ENCODE peak calls at places on chromosomes 12 and 14, in six cellular contexts. J is K562, H is WTC11, B is GM12878, M is HepG2, O is H1. L is an unnamed sample.

GRCh38 chr14:41285193-41285748 is 321.4 kb upstream of the LRFN5 start:
- DNase-seq in J (peak), H (peak), B (no peak), M (peak), O (no peak), L (peak)

GRCh38 chr12:10170199-10170598 is 1.7 kb downstream of the OLR1 start:
- DNase-seq in J (no peak), H (no peak), B (no peak), M (no peak), O (no peak), L (no peak)

GRCh38 chr12:109679716-109680520 is 33.7 kb upstream of the FAM222A start:
- DNase-seq in J (no peak), H (peak), B (no peak), M (no peak), O (no peak), L (peak)

GRCh38 chr12:52390739-52391617 is 5.5 kb upstream of the KRT84 start:
- DNase-seq in J (peak), H (peak), B (no peak), M (peak), O (no peak), L (peak)

GRCh38 chr14:92475451-92476187 is 38.0 kb upstream of the RIN3 start:
- DNase-seq in J (no peak), H (no peak), B (no peak), M (peak), O (no peak), L (no peak)

GRCh38 chr14:103711516-103712431 is 3.5 kb downstream of the XRCC3 start:
- DNase-seq in J (no peak), H (no peak), B (no peak), M (no peak), O (no peak), L (no peak)

GRCh38 chr12:27456618-27457017 is 10.1 kb downstream of the SMCO2 start:
- DNase-seq in J (no peak), H (peak), B (no peak), M (peak), O (no peak), L (peak)

GRCh38 chr12:64679487-64679983 is 69.2 kb downstream of the RASSF3 start:
- DNase-seq in J (peak), H (no peak), B (no peak), M (no peak), O (no peak), L (no peak)

GRCh38 chr12:3005736-3006135 is 46.5 kb downstream of the TEAD4 start:
- DNase-seq in J (no peak), H (no peak), B (no peak), M (no peak), O (no peak), L (no peak)

GRCh38 chr14:76580399-76580798 is 180.9 kb upstream of the VASH1 start:
- DNase-seq in J (no peak), H (no peak), B (no peak), M (no peak), O (no peak), L (no peak)

GRCh38 chr12:47814539-47815170 is 5.0 kb downstream of the HDAC7 start:
- DNase-seq in J (no peak), H (no peak), B (no peak), M (no peak), O (no peak), L (no peak)

GRCh38 chr12:47811070-47811391 is 8.7 kb downstream of the HDAC7 start:
- DNase-seq in J (no peak), H (no peak), B (no peak), M (no peak), O (no peak), L (peak)

GRCh38 chr12:47812797-47813490 is 6.8 kb downstream of the HDAC7 start:
- DNase-seq in J (peak), H (peak), B (peak), M (peak), O (peak), L (peak)

GRCh38 chr12:47813491-47814196 is 6.1 kb downstream of the HDAC7 start:
- DNase-seq in J (no peak), H (peak), B (no peak), M (no peak), O (no peak), L (peak)

DNA sequence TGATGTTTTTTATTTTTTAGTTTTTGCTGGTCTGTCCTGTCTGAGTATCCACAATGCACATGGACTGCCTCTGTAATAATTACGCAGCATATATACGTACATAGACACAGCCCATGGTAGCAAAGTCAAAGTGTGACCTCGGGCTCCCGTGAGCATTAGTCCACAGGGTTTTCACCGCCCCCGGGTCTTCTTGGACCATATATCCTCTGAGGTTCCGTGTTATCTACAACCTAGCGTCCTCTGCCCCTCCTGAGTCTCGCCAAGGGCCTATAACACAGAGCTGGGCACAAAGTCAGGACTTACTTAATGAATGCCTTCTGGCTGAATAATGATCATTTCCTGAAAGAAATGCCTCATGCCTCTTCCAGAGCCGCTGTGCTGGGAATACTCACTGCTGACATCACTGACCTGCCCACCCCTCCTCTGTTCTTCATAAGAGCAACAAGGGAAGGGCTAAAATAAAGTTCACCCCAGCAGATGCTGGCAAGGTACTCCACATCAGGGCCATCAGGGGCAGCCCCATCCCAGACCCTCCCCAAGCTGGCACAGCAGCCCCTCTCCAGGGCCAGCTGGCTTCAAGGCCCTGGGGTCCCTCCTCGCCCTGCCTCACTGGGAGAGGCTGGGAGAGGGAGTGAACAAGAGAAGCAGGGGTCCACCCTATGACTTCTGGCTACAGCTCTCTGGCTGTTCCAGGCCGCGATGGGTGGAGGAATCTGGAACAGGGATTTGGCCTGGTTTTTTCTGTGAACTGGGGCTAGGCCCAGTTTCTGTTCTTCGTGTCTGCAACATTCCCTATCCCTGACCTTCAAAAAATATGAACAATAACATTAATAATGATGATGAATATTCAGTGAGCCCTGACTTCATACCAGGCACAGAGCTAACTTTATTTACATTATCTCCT is 7.9 kb downstream of the HDAC7 start:
- DNase-seq in J (no peak), H (no peak), B (no peak), M (no peak), O (no peak), L (no peak)
- TF ChIP-seq CREB1 in J (no peak), H (no peak), B (no peak), M (no peak), O (no peak), L (no peak)

GRCh38 chr12:18981732-18982131 is 147.8 kb upstream of the PLEKHA5 start:
- DNase-seq in J (no peak), H (no peak), B (no peak), M (no peak), O (no peak), L (no peak)
- TF ChIP-seq CREB1 in J (no peak), H (no peak), B (no peak), M (no peak), O (no peak), L (no peak)

DNA sequence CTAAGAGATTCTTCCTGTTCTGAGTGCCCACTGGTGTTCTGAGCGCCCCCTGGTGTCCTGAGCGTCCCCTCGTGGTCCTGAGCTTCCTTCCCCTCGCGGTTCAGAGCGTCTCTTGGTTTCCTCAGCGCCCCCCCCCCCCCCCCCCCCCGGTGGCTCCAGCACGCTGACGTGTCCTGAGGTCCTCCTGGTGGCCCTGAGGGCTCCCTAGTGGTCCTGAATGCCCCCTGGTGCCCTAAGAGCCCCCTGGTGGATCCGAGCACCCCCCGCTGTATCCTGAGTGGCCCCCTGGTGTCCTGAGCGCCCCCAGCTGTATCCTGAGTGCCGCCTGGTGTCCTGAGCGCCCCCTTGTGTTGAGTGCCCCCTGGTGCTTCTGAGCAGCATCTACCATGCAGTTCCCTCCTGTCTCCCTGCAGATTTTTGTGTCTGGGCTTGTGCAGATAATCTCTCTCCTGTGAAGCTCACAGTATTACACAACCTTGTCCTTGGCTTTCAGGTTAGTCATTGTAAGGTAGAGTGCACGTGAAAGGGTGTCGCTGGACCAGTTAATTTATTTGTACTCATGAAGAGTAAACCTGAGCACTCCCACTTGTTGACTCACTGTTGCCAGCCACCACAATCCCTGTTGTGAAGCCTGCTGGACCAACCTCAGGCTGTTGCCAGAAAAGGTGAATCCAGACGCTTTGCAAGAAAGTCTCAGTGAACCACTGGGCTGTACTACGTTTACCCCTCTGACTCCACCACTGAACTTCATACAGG is 1168.4 kb downstream of the TMEM121 start:
- DNase-seq in J (no peak), H (no peak), B (no peak), M (no peak), O (no peak), L (peak)
- TF ChIP-seq CREB1 in J (no peak), H (no peak), B (peak), M (no peak), O (no peak), L (no peak)

GRCh38 chr12:92467886-92468285 is 234.9 kb upstream of the PLEKHG7 start:
- DNase-seq in J (peak), H (no peak), B (no peak), M (no peak), O (no peak), L (no peak)
- TF ChIP-seq CREB1 in J (no peak), H (no peak), B (no peak), M (no peak), O (no peak), L (no peak)

GRCh38 chr14:53331247-53331646 is 178.1 kb upstream of the DDHD1 start:
- DNase-seq in J (no peak), H (no peak), B (no peak), M (no peak), O (no peak), L (no peak)

GRCh38 chr14:53330441-53330840 is 177.3 kb upstream of the DDHD1 start:
- DNase-seq in J (no peak), H (no peak), B (no peak), M (no peak), O (no peak), L (no peak)

GRCh38 chr14:53327716-53328115 is 174.6 kb upstream of the DDHD1 start:
- DNase-seq in J (no peak), H (no peak), B (no peak), M (no peak), O (no peak), L (no peak)

GRCh38 chr14:53325176-53325806 is 172.2 kb upstream of the DDHD1 start:
- DNase-seq in J (no peak), H (no peak), B (no peak), M (no peak), O (no peak), L (peak)
- TF ChIP-seq CREB1 in J (no peak), H (no peak), B (no peak), M (no peak), O (no peak), L (no peak)

GRCh38 chr12:6430124-6430989 is 14.4 kb upstream of the CD27 start:
- DNase-seq in J (peak), H (no peak), B (no peak), M (peak), O (no peak), L (no peak)
- TF ChIP-seq CREB1 in J (no peak), H (no peak), B (no peak), M (no peak), O (no peak), L (no peak)

GRCh38 chr12:88951860-88952483 is 371.7 kb upstream of the KITLG start:
- DNase-seq in J (no peak), H (no peak), B (no peak), M (no peak), O (no peak), L (peak)
- TF ChIP-seq CREB1 in J (no peak), H (no peak), B (no peak), M (no peak), O (no peak), L (no peak)

GRCh38 chr14:37087520-37087919 is 84.9 kb downstream of the SLC25A21 start:
- DNase-seq in J (peak), H (no peak), B (no peak), M (no peak), O (no peak), L (no peak)
- TF ChIP-seq CREB1 in J (no peak), H (no peak), B (no peak), M (no peak), O (no peak), L (no peak)